ENCODE peak calls at places on chromosomes 5 and 9, in six cellular contexts. M is nephron progenitor cell, A is HFFc6, Y is neural crest cell, T is heart left ventricle, L is HL-60. E is an unnamed sample.

GRCh38 chr9:20255052-20255451 is 367.2 kb downstream of the MLLT3 start:
- DNase-seq in M (no peak), A (no peak), Y (no peak), T (no peak), L (no peak), E (no peak)

GRCh38 chr9:74025402-74025894 is 471.7 kb upstream of the RORB start:
- DNase-seq in M (no peak), A (peak; percentile 0), Y (no peak), T (no peak), L (no peak), E (no peak)

GRCh38 chr5:117110548-117110947 is 535.9 kb upstream of the SEMA6A start:
- DNase-seq in M (no peak), A (no peak), Y (no peak), T (no peak), L (no peak), E (no peak)

GRCh38 chr5:37208883-37209808 is 40.0 kb downstream of the CPLANE1 start:
- DNase-seq in M (no peak), A (peak; percentile 65), Y (no peak), T (peak; percentile 64), L (no peak), E (no peak)

GRCh38 chr5:38640012-38640395 is 83.6 kb upstream of the LIFR start:
- DNase-seq in M (no peak), A (no peak), Y (no peak), T (no peak), L (no peak), E (no peak)

GRCh38 chr9:17018001-17018491 is 116.8 kb upstream of the CNTLN start:
- DNase-seq in M (no peak), A (peak; percentile 88), Y (no peak), T (no peak), L (no peak), E (no peak)

GRCh38 chr5:61919920-61920319 is 386.1 kb upstream of the KIF2A start:
- DNase-seq in M (no peak), A (no peak), Y (no peak), T (no peak), L (no peak), E (no peak)

GRCh38 chr9:3478549-3478953 is 47.2 kb downstream of the RFX3 start:
- DNase-seq in M (no peak), A (peak; percentile 58), Y (no peak), T (no peak), L (no peak), E (no peak)

GRCh38 chr9:89009049-89009840 is 18.0 kb downstream of the S1PR3 start:
- DNase-seq in M (no peak), A (no peak), Y (no peak), T (no peak), L (no peak), E (no peak)

DNA sequence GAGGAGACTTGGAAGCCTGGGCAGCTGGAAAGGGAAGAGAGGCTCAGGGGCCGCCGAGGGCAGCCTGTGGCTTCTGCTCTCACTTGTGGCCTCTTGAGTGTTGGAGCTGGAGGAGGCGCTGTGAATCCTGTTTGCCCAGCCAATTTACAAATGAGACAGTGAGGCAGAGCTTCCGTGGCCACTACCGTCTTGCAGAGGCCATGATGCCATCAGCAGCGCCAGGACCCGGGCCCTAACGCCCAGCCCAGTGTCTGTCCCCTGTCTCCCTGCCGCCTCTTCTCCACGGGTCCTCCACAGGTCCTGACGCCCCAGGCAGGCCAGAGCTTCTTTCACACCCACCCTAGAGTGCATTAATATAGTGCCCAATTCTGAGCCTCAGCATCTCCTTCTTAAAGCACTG is 172.8 kb downstream of the GOLPH3 start:
- DNase-seq in M (no peak), A (no peak), Y (no peak), T (no peak), L (no peak), E (no peak)
- TF ChIP-seq CTCF in M (no peak), A (no peak), Y (no peak), T (no peak), L (no peak), E (no peak)

GRCh38 chr5:132866342-132867045 is at the start of the genes GDF9 and UQCRQ:
- DNase-seq in M (peak; percentile 92), A (peak; percentile 100), Y (peak; percentile 82), T (peak; percentile 95), L (peak; percentile 83), E (peak; percentile 85)
- TF ChIP-seq CTCF in M (no peak), A (peak; percentile 48), Y (no peak), T (no peak), L (no peak), E (peak; percentile 16)

DNA sequence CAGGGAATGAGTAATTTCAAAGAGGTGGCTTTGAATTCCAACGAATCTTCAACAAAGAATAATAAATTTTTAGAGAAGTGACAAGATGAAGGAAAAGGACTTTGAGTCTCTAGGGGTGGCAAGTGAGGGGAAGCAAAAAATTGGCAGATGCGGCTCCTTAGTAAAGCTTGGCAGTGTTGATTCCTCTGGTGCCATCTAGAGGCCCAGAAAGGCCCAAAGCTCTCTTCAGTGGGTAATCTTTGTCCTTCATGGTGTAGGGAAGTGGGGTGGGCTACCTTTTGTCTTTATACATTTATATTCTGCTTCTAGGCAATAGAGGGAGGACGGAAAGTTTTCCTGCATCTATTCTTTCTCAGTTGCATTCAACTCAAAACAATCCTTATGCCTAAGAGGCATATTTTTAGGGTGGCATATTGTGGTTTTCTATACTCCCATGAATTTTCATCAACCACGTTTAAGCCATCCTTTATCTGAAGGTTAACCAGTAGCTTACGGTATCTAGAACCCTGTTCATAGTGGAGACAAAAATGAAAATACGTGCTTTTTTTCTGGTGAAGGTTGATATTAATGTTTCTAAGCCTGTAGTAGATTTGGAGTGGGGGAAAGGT is 17.5 kb upstream of the ROPN1L start:
- DNase-seq in M (no peak), A (peak; percentile 38), Y (no peak), T (no peak), L (no peak), E (no peak)
- TF ChIP-seq CTCF in M (peak; percentile 24), A (peak; percentile 68), Y (peak; percentile 60), T (peak; percentile 33), L (peak; percentile 13), E (peak; percentile 61)

GRCh38 chr5:76337949-76338589 is 65.0 kb upstream of the IQGAP2 start:
- DNase-seq in M (peak; percentile 31), A (peak; percentile 68), Y (peak; percentile 32), T (no peak), L (no peak), E (no peak)
- TF ChIP-seq CTCF in M (peak; percentile 39), A (peak; percentile 71), Y (peak; percentile 63), T (peak; percentile 26), L (no peak), E (peak; percentile 27)

GRCh38 chr9:92029553-92029952 is 79.5 kb upstream of the ROR2 start:
- DNase-seq in M (no peak), A (no peak), Y (no peak), T (no peak), L (no peak), E (no peak)
- TF ChIP-seq CTCF in M (no peak), A (peak; percentile 70), Y (peak; percentile 34), T (no peak), L (no peak), E (no peak)